ENCODE peak calls at places on chromosomes 1 and 21, in ten cellular contexts. W, D, G, B, T, S, R, V, P and J are unnamed samples.
A peak's percentile ranks its signal among the peaks of the same experiment; 100 is the strongest.

GRCh38 chr1:172360511-172360910 is 60.0 kb upstream of the C1orf105 start:
- DNase-seq in D (no peak), R (no peak), G (peak; percentile 53), S (no peak), V (no peak), B (no peak), P (no peak), W (no peak), T (no peak), J (no peak)

GRCh38 chr1:20733361-20733975 is 965 bp upstream of the SH2D5 start:
- DNase-seq in T (no peak), V (no peak), D (no peak), W (no peak), R (no peak), G (no peak), P (no peak), B (no peak), S (no peak), J (no peak)

GRCh38 chr1:76867342-76868130 is at the start of gene ST6GALNAC5:
- DNase-seq in B (peak; percentile 58), D (peak; percentile 38), R (no peak), S (no peak), W (peak; percentile 43), G (no peak), P (peak; percentile 13), T (no peak), V (no peak), J (no peak)

GRCh38 chr21:16418211-16418610 is 688.4 kb downstream of the USP25 start:
- DNase-seq in D (peak; percentile 15), R (no peak), G (no peak), W (no peak), P (peak; percentile 74), V (no peak), B (peak; percentile 46), T (no peak), S (no peak), J (no peak)

GRCh38 chr21:44432841-44433790 is 22.2 kb upstream of the LRRC3 start:
- DNase-seq in G (no peak), B (no peak), T (no peak), V (no peak), W (peak; percentile 11), S (peak; percentile 3), R (no peak), D (no peak), P (no peak), J (no peak)

GRCh38 chr1:155777541-155777940 is 79.5 kb downstream of the GON4L start:
- DNase-seq in P (no peak), R (no peak), S (no peak), T (no peak), G (no peak), B (no peak), V (no peak), D (no peak), W (no peak), J (no peak)

GRCh38 chr1:184035719-184036516 is 1.6 kb downstream of the COLGALT2 start:
- DNase-seq in D (no peak), W (no peak), G (no peak), T (no peak), S (no peak), V (no peak), P (no peak), R (no peak), B (no peak), J (no peak)

GRCh38 chr1:24503870-24504523 is 1.4 kb downstream of the RCAN3 start:
- DNase-seq in W (no peak), S (no peak), G (no peak), V (no peak), P (no peak), R (no peak), D (no peak), B (no peak), T (no peak), J (no peak)

GRCh38 chr1:19006837-19007271 is 50.4 kb upstream of the IFFO2 start:
- DNase-seq in T (no peak), R (no peak), S (no peak), V (no peak), D (peak; percentile 31), B (no peak), P (no peak), G (no peak), W (no peak), J (no peak)

GRCh38 chr21:26443291-26443690 is 129.8 kb downstream of the CYYR1 start:
- DNase-seq in V (no peak), T (no peak), D (no peak), W (no peak), R (no peak), G (no peak), P (no peak), S (no peak), B (no peak), J (no peak)

GRCh38 chr1:187817782-187818181 is 989.0 kb downstream of the PLA2G4A start:
- DNase-seq in W (no peak), D (no peak), S (no peak), V (no peak), P (no peak), T (no peak), B (no peak), R (no peak), G (no peak), J (no peak)

GRCh38 chr21:45154511-45155508 is 80.4 kb downstream of the ADARB1 start:
- DNase-seq in G (peak; percentile 29), S (no peak), W (no peak), T (no peak), B (peak; percentile 74), D (peak; percentile 66), P (peak; percentile 46), R (peak; percentile 16), V (peak; percentile 40), J (no peak)

GRCh38 chr1:44294588-44295007 is 60.5 kb downstream of the ERI3 start:
- DNase-seq in R (no peak), G (no peak), T (no peak), V (no peak), D (peak; percentile 76), P (peak; percentile 98), W (peak; percentile 36), B (peak; percentile 97), S (no peak), J (no peak)

GRCh38 chr1:158799689-158800088 is 18.7 kb upstream of the OR6N2 start:
- DNase-seq in B (no peak), W (no peak), S (no peak), V (no peak), P (no peak), D (no peak), T (no peak), G (no peak), R (no peak), J (no peak)

GRCh38 chr1:70475023-70475422 is 64.0 kb downstream of the CTH start:
- DNase-seq in P (peak; percentile 61), V (no peak), S (no peak), D (no peak), G (no peak), T (no peak), B (peak; percentile 73), R (no peak), W (no peak), J (no peak)

GRCh38 chr1:201216395-201217085 is 25.9 kb downstream of the IGFN1 start:
- DNase-seq in W (peak; percentile 3), T (no peak), P (no peak), B (no peak), S (no peak), R (no peak), G (no peak), D (no peak), V (no peak), J (no peak)

GRCh38 chr1:58152709-58153108 is 393.8 kb downstream of the OMA1 start:
- DNase-seq in T (no peak), S (no peak), G (no peak), V (no peak), W (no peak), R (no peak), B (no peak), P (no peak), D (no peak), J (no peak)

GRCh38 chr1:27006683-27007082 is 6.0 kb downstream of the TENT5B start:
- DNase-seq in S (no peak), G (no peak), B (no peak), D (no peak), W (no peak), P (no peak), V (no peak), T (no peak), R (no peak), J (no peak)

DNA sequence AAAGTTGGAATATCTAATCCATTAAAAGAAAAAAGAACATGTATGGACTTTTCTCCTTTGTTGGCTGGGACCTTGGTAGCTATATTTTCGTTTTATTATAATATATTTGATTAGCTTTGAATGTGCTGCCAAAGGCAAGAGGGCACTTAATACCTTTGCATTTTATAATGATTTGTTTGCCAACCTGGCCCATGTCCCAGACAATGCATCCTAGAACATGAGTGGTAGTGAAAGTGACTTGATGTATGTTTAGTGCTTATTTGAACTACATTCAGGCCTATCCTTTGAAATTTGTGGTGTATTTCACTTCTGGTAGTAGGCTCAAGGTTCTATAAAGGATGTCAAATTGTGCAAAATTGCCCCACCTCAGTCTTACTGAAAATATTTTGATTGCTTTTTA is 25.9 kb downstream of the CACHD1 start:
- DNase-seq in V (no peak), G (no peak), W (no peak), P (no peak), R (no peak), S (no peak), D (no peak), T (no peak), B (no peak), J (no peak)
- TF ChIP-seq CTCF in V (no peak), G (no peak), W (no peak), P (no peak), R (no peak), S (no peak), D (no peak), T (no peak), B (no peak), J (no peak)

GRCh38 chr1:213962508-213962907 is 25.3 kb upstream of the PROX1 start:
- DNase-seq in S (no peak), G (no peak), D (no peak), P (no peak), W (no peak), R (no peak), T (no peak), B (no peak), V (no peak), J (no peak)
- TF ChIP-seq CTCF in S (no peak), G (no peak), D (no peak), P (no peak), W (no peak), R (no peak), T (no peak), B (no peak), V (no peak), J (no peak)

GRCh38 chr1:37130221-37130948 is 96.1 kb upstream of the GRIK3 start:
- DNase-seq in G (no peak), W (no peak), V (no peak), T (no peak), R (no peak), P (no peak), S (no peak), D (no peak), B (no peak), J (no peak)
- TF ChIP-seq CTCF in G (no peak), W (no peak), V (no peak), T (no peak), R (no peak), P (no peak), S (no peak), D (no peak), B (no peak), J (no peak)

DNA sequence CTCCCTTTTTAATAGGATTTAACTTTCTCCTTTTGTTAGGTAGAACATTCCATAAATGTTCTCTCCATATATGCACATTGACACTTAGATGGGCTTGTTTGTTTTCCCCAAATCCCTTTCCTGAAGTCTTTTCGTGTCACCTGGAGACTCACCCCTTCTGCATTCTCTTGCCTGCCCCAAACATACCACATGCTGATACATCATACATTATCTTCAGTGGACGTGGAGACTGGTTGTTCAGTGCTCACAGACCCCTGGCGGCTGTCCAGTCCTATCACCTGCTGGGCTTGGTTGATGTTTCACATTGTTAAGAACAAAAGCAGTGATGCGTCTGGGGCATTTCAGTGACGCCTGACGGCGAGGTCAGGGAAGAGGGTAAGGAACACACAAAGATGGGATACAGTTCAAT is 22.2 kb downstream of the FMOD start:
- DNase-seq in B (no peak), W (no peak), V (no peak), D (no peak), R (no peak), T (no peak), G (no peak), S (no peak), P (no peak), J (no peak)
- TF ChIP-seq CTCF in B (no peak), W (no peak), V (no peak), D (no peak), R (no peak), T (no peak), G (no peak), S (no peak), P (no peak), J (no peak)